ENCODE peak calls at places on chromosomes 5 and 9, in four cellular contexts. N, B, T and P are unnamed samples.

GRCh38 chr5:136275601-136276000 is 82.6 kb upstream of the SMIM32 start:
- DNase-seq in N (no peak), B (no peak), T (no peak), P (no peak)

GRCh38 chr5:171863928-171864327 is 78.3 kb downstream of the SMIM23 start:
- DNase-seq in N (no peak), B (peak; percentile 89), T (no peak), P (no peak)

GRCh38 chr9:76717611-76718010 is 46.6 kb upstream of the PCA3 start:
- DNase-seq in N (no peak), B (no peak), T (no peak), P (no peak)

GRCh38 chr5:10478436-10478835 is 36.8 kb downstream of the ROPN1L start:
- DNase-seq in T (no peak), N (no peak), B (no peak), P (no peak)

GRCh38 chr5:5342784-5343183 is 79.7 kb upstream of the ICE1 start:
- DNase-seq in B (peak; percentile 43), N (no peak), T (no peak), P (no peak)

GRCh38 chr5:114319821-114320220 is 42.0 kb upstream of the KCNN2 start:
- DNase-seq in N (no peak), T (no peak), B (no peak), P (no peak)

GRCh38 chr9:87160148-87161107 is 213.1 kb upstream of the GAS1 start:
- DNase-seq in N (no peak), B (no peak), T (no peak), P (no peak)

GRCh38 chr5:51518607-51519006 is 135.4 kb downstream of the ISL1 start:
- DNase-seq in T (no peak), B (no peak), N (peak; percentile 5), P (no peak)

GRCh38 chr9:101119206-101119819 is 90.8 kb downstream of the PLPPR1 start:
- DNase-seq in B (peak; percentile 29), N (peak; percentile 83), T (peak; percentile 51), P (peak; percentile 59)

GRCh38 chr5:143509758-143510221 is 106.3 kb upstream of the NR3C1 start:
- DNase-seq in N (no peak), T (no peak), B (no peak), P (no peak)

GRCh38 chr5:143505934-143506333 is 102.4 kb upstream of the NR3C1 start:
- DNase-seq in T (no peak), B (no peak), N (no peak), P (no peak)

GRCh38 chr5:143505354-143505753 is 101.9 kb upstream of the NR3C1 start:
- DNase-seq in N (no peak), B (no peak), T (no peak), P (no peak)

GRCh38 chr5:143511736-143512135 is 108.2 kb upstream of the NR3C1 start:
- DNase-seq in B (no peak), N (no peak), T (no peak), P (no peak)

GRCh38 chr5:143506881-143507552 is 103.5 kb upstream of the NR3C1 start:
- DNase-seq in T (peak; percentile 44), N (no peak), B (peak; percentile 76), P (no peak)
- TF ChIP-seq CTCF in T (no peak), N (no peak), B (peak; percentile 40), P (no peak)

DNA sequence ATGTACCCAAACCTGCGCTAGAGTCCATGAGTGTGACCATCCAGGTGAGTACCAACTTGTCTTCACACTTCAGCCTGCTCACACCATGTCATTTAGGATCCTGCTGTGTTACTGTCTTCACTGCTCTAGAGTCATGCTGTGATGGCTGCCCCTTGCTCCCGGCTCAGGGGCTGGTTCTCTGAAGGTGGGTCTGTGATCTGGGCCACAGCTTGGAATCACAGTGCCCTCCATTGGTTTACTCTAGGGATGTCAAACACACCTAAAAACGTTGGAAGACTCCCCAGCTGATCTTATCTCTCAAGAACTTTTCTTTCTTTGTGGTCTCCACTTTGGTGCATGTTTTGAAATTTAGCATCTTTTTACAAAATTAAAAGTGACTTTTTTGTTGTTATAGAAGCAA is 53.8 kb downstream of the NFX1 start:
- DNase-seq in B (no peak), N (no peak), T (no peak), P (no peak)
- TF ChIP-seq CTCF in B (no peak), N (no peak), T (no peak), P (no peak)

GRCh38 chr9:114138537-114138936 is 16.8 kb upstream of the COL27A1 start:
- DNase-seq in T (no peak), B (no peak), N (no peak), P (no peak)
- TF ChIP-seq CTCF in T (no peak), B (no peak), N (no peak), P (no peak)

GRCh38 chr9:93052791-93053540 is 5.5 kb upstream of the SUSD3 start:
- DNase-seq in T (no peak), B (no peak), N (peak; percentile 74), P (no peak)
- TF ChIP-seq CTCF in T (no peak), B (no peak), N (peak; percentile 26), P (no peak)